ENCODE peak calls at places on chromosomes 1 and 21, in eight cellular contexts. One of them, this sample, is unnamed.

GRCh38 chr1:112267929-112268328 is 128.1 kb upstream of the CTTNBP2NL start:
- DNase-seq in breast epithelium: no peak
- DNase-seq in mesendoderm: no peak
- DNase-seq in AG09309: no peak
- DNase-seq in activated CD4-positive, alpha-beta T cell treated with anti-CD3 and anti-CD28 coated beads, Interleukin-2, amount 10 ng/mL, durations not matched to agents 7 days and 5 days: no peak
- DNase-seq in stimulated activated naive CD8-positive, alpha-beta T cell treated with anti-CD3 and anti-CD28 coated beads, Interleukin-15, Interleukin-2, amounts not matched to agents 100 U/mL and 50 U/mL, for 24 hours: no peak
- DNase-seq in heart left ventricle: peak
- DNase-seq in pancreas: peak
- DNase-seq in this sample: no peak

GRCh38 chr1:153775432-153776311 is 465 bp downstream of the SLC27A3 start:
- DNase-seq in breast epithelium: peak
- DNase-seq in mesendoderm: peak
- DNase-seq in AG09309: no peak
- DNase-seq in activated CD4-positive, alpha-beta T cell treated with anti-CD3 and anti-CD28 coated beads, Interleukin-2, amount 10 ng/mL, durations not matched to agents 7 days and 5 days: peak
- DNase-seq in stimulated activated naive CD8-positive, alpha-beta T cell treated with anti-CD3 and anti-CD28 coated beads, Interleukin-15, Interleukin-2, amounts not matched to agents 100 U/mL and 50 U/mL, for 24 hours: peak
- DNase-seq in heart left ventricle: peak
- DNase-seq in pancreas: peak
- DNase-seq in this sample: peak

GRCh38 chr21:33844104-33844889 is 71.3 kb downstream of the ATP5PO start:
- DNase-seq in breast epithelium: no peak
- DNase-seq in mesendoderm: no peak
- DNase-seq in AG09309: peak
- DNase-seq in activated CD4-positive, alpha-beta T cell treated with anti-CD3 and anti-CD28 coated beads, Interleukin-2, amount 10 ng/mL, durations not matched to agents 7 days and 5 days: no peak
- DNase-seq in stimulated activated naive CD8-positive, alpha-beta T cell treated with anti-CD3 and anti-CD28 coated beads, Interleukin-15, Interleukin-2, amounts not matched to agents 100 U/mL and 50 U/mL, for 24 hours: no peak
- DNase-seq in heart left ventricle: no peak
- DNase-seq in pancreas: peak
- DNase-seq in this sample: no peak

GRCh38 chr1:46983416-46983815 is 40.1 kb upstream of the CYP4X1 start:
- DNase-seq in breast epithelium: no peak
- DNase-seq in mesendoderm: peak
- DNase-seq in AG09309: no peak
- DNase-seq in activated CD4-positive, alpha-beta T cell treated with anti-CD3 and anti-CD28 coated beads, Interleukin-2, amount 10 ng/mL, durations not matched to agents 7 days and 5 days: no peak
- DNase-seq in stimulated activated naive CD8-positive, alpha-beta T cell treated with anti-CD3 and anti-CD28 coated beads, Interleukin-15, Interleukin-2, amounts not matched to agents 100 U/mL and 50 U/mL, for 24 hours: no peak
- DNase-seq in heart left ventricle: no peak
- DNase-seq in pancreas: no peak
- DNase-seq in this sample: no peak

GRCh38 chr1:47617381-47618221 is 179.8 kb downstream of the FOXD2 start:
- DNase-seq in breast epithelium: no peak
- DNase-seq in mesendoderm: no peak
- DNase-seq in AG09309: no peak
- DNase-seq in activated CD4-positive, alpha-beta T cell treated with anti-CD3 and anti-CD28 coated beads, Interleukin-2, amount 10 ng/mL, durations not matched to agents 7 days and 5 days: no peak
- DNase-seq in stimulated activated naive CD8-positive, alpha-beta T cell treated with anti-CD3 and anti-CD28 coated beads, Interleukin-15, Interleukin-2, amounts not matched to agents 100 U/mL and 50 U/mL, for 24 hours: no peak
- DNase-seq in heart left ventricle: no peak
- DNase-seq in pancreas: no peak
- DNase-seq in this sample: no peak

GRCh38 chr1:57093122-57093521 is 127.3 kb upstream of the C8B start:
- DNase-seq in breast epithelium: no peak
- DNase-seq in mesendoderm: no peak
- DNase-seq in AG09309: no peak
- DNase-seq in activated CD4-positive, alpha-beta T cell treated with anti-CD3 and anti-CD28 coated beads, Interleukin-2, amount 10 ng/mL, durations not matched to agents 7 days and 5 days: no peak
- DNase-seq in stimulated activated naive CD8-positive, alpha-beta T cell treated with anti-CD3 and anti-CD28 coated beads, Interleukin-15, Interleukin-2, amounts not matched to agents 100 U/mL and 50 U/mL, for 24 hours: no peak
- DNase-seq in heart left ventricle: no peak
- DNase-seq in pancreas: no peak
- DNase-seq in this sample: no peak

GRCh38 chr1:22643381-22643780 is at the start of gene C1QC:
- DNase-seq in breast epithelium: no peak
- DNase-seq in mesendoderm: no peak
- DNase-seq in AG09309: no peak
- DNase-seq in activated CD4-positive, alpha-beta T cell treated with anti-CD3 and anti-CD28 coated beads, Interleukin-2, amount 10 ng/mL, durations not matched to agents 7 days and 5 days: no peak
- DNase-seq in stimulated activated naive CD8-positive, alpha-beta T cell treated with anti-CD3 and anti-CD28 coated beads, Interleukin-15, Interleukin-2, amounts not matched to agents 100 U/mL and 50 U/mL, for 24 hours: no peak
- DNase-seq in heart left ventricle: peak
- DNase-seq in pancreas: no peak
- DNase-seq in this sample: no peak

GRCh38 chr1:77889671-77890070 is 1.2 kb downstream of the NEXN start:
- DNase-seq in breast epithelium: no peak
- DNase-seq in mesendoderm: peak
- DNase-seq in AG09309: peak
- DNase-seq in activated CD4-positive, alpha-beta T cell treated with anti-CD3 and anti-CD28 coated beads, Interleukin-2, amount 10 ng/mL, durations not matched to agents 7 days and 5 days: no peak
- DNase-seq in stimulated activated naive CD8-positive, alpha-beta T cell treated with anti-CD3 and anti-CD28 coated beads, Interleukin-15, Interleukin-2, amounts not matched to agents 100 U/mL and 50 U/mL, for 24 hours: no peak
- DNase-seq in heart left ventricle: no peak
- DNase-seq in pancreas: no peak
- DNase-seq in this sample: peak

GRCh38 chr1:159646687-159647086 is 59.1 kb downstream of the APCS start:
- DNase-seq in breast epithelium: no peak
- DNase-seq in mesendoderm: no peak
- DNase-seq in AG09309: no peak
- DNase-seq in activated CD4-positive, alpha-beta T cell treated with anti-CD3 and anti-CD28 coated beads, Interleukin-2, amount 10 ng/mL, durations not matched to agents 7 days and 5 days: no peak
- DNase-seq in stimulated activated naive CD8-positive, alpha-beta T cell treated with anti-CD3 and anti-CD28 coated beads, Interleukin-15, Interleukin-2, amounts not matched to agents 100 U/mL and 50 U/mL, for 24 hours: no peak
- DNase-seq in heart left ventricle: no peak
- DNase-seq in pancreas: no peak
- DNase-seq in this sample: no peak

GRCh38 chr1:73009311-73009710 is 727.0 kb upstream of the NEGR1 start:
- DNase-seq in breast epithelium: no peak
- DNase-seq in mesendoderm: no peak
- DNase-seq in AG09309: no peak
- DNase-seq in activated CD4-positive, alpha-beta T cell treated with anti-CD3 and anti-CD28 coated beads, Interleukin-2, amount 10 ng/mL, durations not matched to agents 7 days and 5 days: no peak
- DNase-seq in stimulated activated naive CD8-positive, alpha-beta T cell treated with anti-CD3 and anti-CD28 coated beads, Interleukin-15, Interleukin-2, amounts not matched to agents 100 U/mL and 50 U/mL, for 24 hours: no peak
- DNase-seq in heart left ventricle: no peak
- DNase-seq in pancreas: no peak
- DNase-seq in this sample: no peak

GRCh38 chr1:200432586-200432985 is 22.8 kb upstream of the ZNF281 start:
- DNase-seq in breast epithelium: no peak
- DNase-seq in mesendoderm: no peak
- DNase-seq in AG09309: no peak
- DNase-seq in activated CD4-positive, alpha-beta T cell treated with anti-CD3 and anti-CD28 coated beads, Interleukin-2, amount 10 ng/mL, durations not matched to agents 7 days and 5 days: no peak
- DNase-seq in stimulated activated naive CD8-positive, alpha-beta T cell treated with anti-CD3 and anti-CD28 coated beads, Interleukin-15, Interleukin-2, amounts not matched to agents 100 U/mL and 50 U/mL, for 24 hours: no peak
- DNase-seq in heart left ventricle: no peak
- DNase-seq in pancreas: no peak
- DNase-seq in this sample: no peak

GRCh38 chr1:169680377-169681019 is 30.9 kb downstream of the SELL start:
- DNase-seq in breast epithelium: no peak
- DNase-seq in mesendoderm: no peak
- DNase-seq in AG09309: no peak
- DNase-seq in activated CD4-positive, alpha-beta T cell treated with anti-CD3 and anti-CD28 coated beads, Interleukin-2, amount 10 ng/mL, durations not matched to agents 7 days and 5 days: no peak
- DNase-seq in stimulated activated naive CD8-positive, alpha-beta T cell treated with anti-CD3 and anti-CD28 coated beads, Interleukin-15, Interleukin-2, amounts not matched to agents 100 U/mL and 50 U/mL, for 24 hours: peak
- DNase-seq in heart left ventricle: no peak
- DNase-seq in pancreas: no peak
- DNase-seq in this sample: no peak

GRCh38 chr1:14921057-14921456 is 232.5 kb upstream of the TMEM51 start:
- DNase-seq in breast epithelium: no peak
- DNase-seq in mesendoderm: no peak
- DNase-seq in AG09309: no peak
- DNase-seq in activated CD4-positive, alpha-beta T cell treated with anti-CD3 and anti-CD28 coated beads, Interleukin-2, amount 10 ng/mL, durations not matched to agents 7 days and 5 days: no peak
- DNase-seq in stimulated activated naive CD8-positive, alpha-beta T cell treated with anti-CD3 and anti-CD28 coated beads, Interleukin-15, Interleukin-2, amounts not matched to agents 100 U/mL and 50 U/mL, for 24 hours: no peak
- DNase-seq in heart left ventricle: peak
- DNase-seq in pancreas: no peak
- DNase-seq in this sample: no peak

GRCh38 chr1:110643886-110644285 is 30.9 kb downstream of the KCNA3 start:
- DNase-seq in breast epithelium: no peak
- DNase-seq in mesendoderm: no peak
- DNase-seq in AG09309: no peak
- DNase-seq in activated CD4-positive, alpha-beta T cell treated with anti-CD3 and anti-CD28 coated beads, Interleukin-2, amount 10 ng/mL, durations not matched to agents 7 days and 5 days: no peak
- DNase-seq in stimulated activated naive CD8-positive, alpha-beta T cell treated with anti-CD3 and anti-CD28 coated beads, Interleukin-15, Interleukin-2, amounts not matched to agents 100 U/mL and 50 U/mL, for 24 hours: no peak
- DNase-seq in heart left ventricle: no peak
- DNase-seq in pancreas: no peak
- DNase-seq in this sample: no peak

GRCh38 chr1:14855278-14855677 is 256.8 kb downstream of the KAZN start:
- DNase-seq in breast epithelium: no peak
- DNase-seq in mesendoderm: no peak
- DNase-seq in AG09309: no peak
- DNase-seq in activated CD4-positive, alpha-beta T cell treated with anti-CD3 and anti-CD28 coated beads, Interleukin-2, amount 10 ng/mL, durations not matched to agents 7 days and 5 days: no peak
- DNase-seq in stimulated activated naive CD8-positive, alpha-beta T cell treated with anti-CD3 and anti-CD28 coated beads, Interleukin-15, Interleukin-2, amounts not matched to agents 100 U/mL and 50 U/mL, for 24 hours: no peak
- DNase-seq in heart left ventricle: no peak
- DNase-seq in pancreas: no peak
- DNase-seq in this sample: no peak

GRCh38 chr1:20732588-20733360 is at the start of gene SH2D5:
- DNase-seq in breast epithelium: peak
- DNase-seq in mesendoderm: peak
- DNase-seq in AG09309: peak
- DNase-seq in activated CD4-positive, alpha-beta T cell treated with anti-CD3 and anti-CD28 coated beads, Interleukin-2, amount 10 ng/mL, durations not matched to agents 7 days and 5 days: peak
- DNase-seq in stimulated activated naive CD8-positive, alpha-beta T cell treated with anti-CD3 and anti-CD28 coated beads, Interleukin-15, Interleukin-2, amounts not matched to agents 100 U/mL and 50 U/mL, for 24 hours: peak
- DNase-seq in heart left ventricle: no peak
- DNase-seq in pancreas: peak
- DNase-seq in this sample: peak

GRCh38 chr1:224113918-224114786 is at the start of gene FBXO28:
- DNase-seq in breast epithelium: peak
- DNase-seq in mesendoderm: peak
- DNase-seq in AG09309: peak
- DNase-seq in activated CD4-positive, alpha-beta T cell treated with anti-CD3 and anti-CD28 coated beads, Interleukin-2, amount 10 ng/mL, durations not matched to agents 7 days and 5 days: peak
- DNase-seq in stimulated activated naive CD8-positive, alpha-beta T cell treated with anti-CD3 and anti-CD28 coated beads, Interleukin-15, Interleukin-2, amounts not matched to agents 100 U/mL and 50 U/mL, for 24 hours: peak
- DNase-seq in heart left ventricle: peak
- DNase-seq in pancreas: peak
- DNase-seq in this sample: peak

GRCh38 chr1:17377325-17377953 is 5.4 kb downstream of the PADI6 start:
- DNase-seq in breast epithelium: no peak
- DNase-seq in mesendoderm: peak
- DNase-seq in AG09309: no peak
- DNase-seq in activated CD4-positive, alpha-beta T cell treated with anti-CD3 and anti-CD28 coated beads, Interleukin-2, amount 10 ng/mL, durations not matched to agents 7 days and 5 days: no peak
- DNase-seq in stimulated activated naive CD8-positive, alpha-beta T cell treated with anti-CD3 and anti-CD28 coated beads, Interleukin-15, Interleukin-2, amounts not matched to agents 100 U/mL and 50 U/mL, for 24 hours: no peak
- DNase-seq in heart left ventricle: no peak
- DNase-seq in pancreas: no peak
- DNase-seq in this sample: no peak

GRCh38 chr1:62194651-62195282 is at the start of gene L1TD1:
- DNase-seq in breast epithelium: no peak
- DNase-seq in mesendoderm: peak
- DNase-seq in AG09309: no peak
- DNase-seq in activated CD4-positive, alpha-beta T cell treated with anti-CD3 and anti-CD28 coated beads, Interleukin-2, amount 10 ng/mL, durations not matched to agents 7 days and 5 days: no peak
- DNase-seq in stimulated activated naive CD8-positive, alpha-beta T cell treated with anti-CD3 and anti-CD28 coated beads, Interleukin-15, Interleukin-2, amounts not matched to agents 100 U/mL and 50 U/mL, for 24 hours: peak
- DNase-seq in heart left ventricle: no peak
- DNase-seq in pancreas: no peak
- DNase-seq in this sample: no peak

GRCh38 chr1:179817789-179818188 is 59.8 kb downstream of the TOR1AIP2 start:
- DNase-seq in breast epithelium: no peak
- DNase-seq in mesendoderm: no peak
- DNase-seq in AG09309: no peak
- DNase-seq in activated CD4-positive, alpha-beta T cell treated with anti-CD3 and anti-CD28 coated beads, Interleukin-2, amount 10 ng/mL, durations not matched to agents 7 days and 5 days: no peak
- DNase-seq in stimulated activated naive CD8-positive, alpha-beta T cell treated with anti-CD3 and anti-CD28 coated beads, Interleukin-15, Interleukin-2, amounts not matched to agents 100 U/mL and 50 U/mL, for 24 hours: no peak
- DNase-seq in heart left ventricle: peak
- DNase-seq in pancreas: no peak
- DNase-seq in this sample: no peak

GRCh38 chr21:33762798-33763572 is 120.7 kb downstream of the ITSN1 start:
- DNase-seq in breast epithelium: no peak
- DNase-seq in mesendoderm: no peak
- DNase-seq in AG09309: peak
- DNase-seq in activated CD4-positive, alpha-beta T cell treated with anti-CD3 and anti-CD28 coated beads, Interleukin-2, amount 10 ng/mL, durations not matched to agents 7 days and 5 days: no peak
- DNase-seq in stimulated activated naive CD8-positive, alpha-beta T cell treated with anti-CD3 and anti-CD28 coated beads, Interleukin-15, Interleukin-2, amounts not matched to agents 100 U/mL and 50 U/mL, for 24 hours: no peak
- DNase-seq in heart left ventricle: no peak
- DNase-seq in pancreas: no peak
- DNase-seq in this sample: no peak

GRCh38 chr1:90133133-90133532 is 138.2 kb downstream of the ZNF326 start:
- DNase-seq in breast epithelium: no peak
- DNase-seq in mesendoderm: peak
- DNase-seq in AG09309: no peak
- DNase-seq in activated CD4-positive, alpha-beta T cell treated with anti-CD3 and anti-CD28 coated beads, Interleukin-2, amount 10 ng/mL, durations not matched to agents 7 days and 5 days: no peak
- DNase-seq in stimulated activated naive CD8-positive, alpha-beta T cell treated with anti-CD3 and anti-CD28 coated beads, Interleukin-15, Interleukin-2, amounts not matched to agents 100 U/mL and 50 U/mL, for 24 hours: no peak
- DNase-seq in heart left ventricle: no peak
- DNase-seq in pancreas: no peak
- DNase-seq in this sample: peak

GRCh38 chr1:43284711-43285110 is 670 bp downstream of the C1orf210 start:
- DNase-seq in breast epithelium: peak
- DNase-seq in mesendoderm: no peak
- DNase-seq in AG09309: no peak
- DNase-seq in activated CD4-positive, alpha-beta T cell treated with anti-CD3 and anti-CD28 coated beads, Interleukin-2, amount 10 ng/mL, durations not matched to agents 7 days and 5 days: no peak
- DNase-seq in stimulated activated naive CD8-positive, alpha-beta T cell treated with anti-CD3 and anti-CD28 coated beads, Interleukin-15, Interleukin-2, amounts not matched to agents 100 U/mL and 50 U/mL, for 24 hours: no peak
- DNase-seq in heart left ventricle: no peak
- DNase-seq in pancreas: no peak
- DNase-seq in this sample: no peak

GRCh38 chr1:197915797-197916686 is 1.1 kb upstream of the LHX9 start:
- DNase-seq in breast epithelium: no peak
- DNase-seq in mesendoderm: peak
- DNase-seq in AG09309: peak
- DNase-seq in activated CD4-positive, alpha-beta T cell treated with anti-CD3 and anti-CD28 coated beads, Interleukin-2, amount 10 ng/mL, durations not matched to agents 7 days and 5 days: no peak
- DNase-seq in stimulated activated naive CD8-positive, alpha-beta T cell treated with anti-CD3 and anti-CD28 coated beads, Interleukin-15, Interleukin-2, amounts not matched to agents 100 U/mL and 50 U/mL, for 24 hours: no peak
- DNase-seq in heart left ventricle: peak
- DNase-seq in pancreas: peak
- DNase-seq in this sample: peak

GRCh38 chr1:2304921-2305681 is 77.0 kb downstream of the SKI start:
- DNase-seq in breast epithelium: no peak
- DNase-seq in mesendoderm: no peak
- DNase-seq in AG09309: no peak
- DNase-seq in activated CD4-positive, alpha-beta T cell treated with anti-CD3 and anti-CD28 coated beads, Interleukin-2, amount 10 ng/mL, durations not matched to agents 7 days and 5 days: no peak
- DNase-seq in stimulated activated naive CD8-positive, alpha-beta T cell treated with anti-CD3 and anti-CD28 coated beads, Interleukin-15, Interleukin-2, amounts not matched to agents 100 U/mL and 50 U/mL, for 24 hours: no peak
- DNase-seq in heart left ventricle: no peak
- DNase-seq in pancreas: no peak
- DNase-seq in this sample: no peak

GRCh38 chr1:20962576-20963258 is 175.6 kb upstream of the HP1BP3 start:
- DNase-seq in breast epithelium: no peak
- DNase-seq in mesendoderm: no peak
- DNase-seq in AG09309: peak
- DNase-seq in activated CD4-positive, alpha-beta T cell treated with anti-CD3 and anti-CD28 coated beads, Interleukin-2, amount 10 ng/mL, durations not matched to agents 7 days and 5 days: no peak
- DNase-seq in stimulated activated naive CD8-positive, alpha-beta T cell treated with anti-CD3 and anti-CD28 coated beads, Interleukin-15, Interleukin-2, amounts not matched to agents 100 U/mL and 50 U/mL, for 24 hours: no peak
- DNase-seq in heart left ventricle: no peak
- DNase-seq in pancreas: no peak
- DNase-seq in this sample: no peak

GRCh38 chr1:56303805-56304204 is 275.6 kb downstream of the PLPP3 start:
- DNase-seq in breast epithelium: no peak
- DNase-seq in mesendoderm: no peak
- DNase-seq in AG09309: no peak
- DNase-seq in activated CD4-positive, alpha-beta T cell treated with anti-CD3 and anti-CD28 coated beads, Interleukin-2, amount 10 ng/mL, durations not matched to agents 7 days and 5 days: no peak
- DNase-seq in stimulated activated naive CD8-positive, alpha-beta T cell treated with anti-CD3 and anti-CD28 coated beads, Interleukin-15, Interleukin-2, amounts not matched to agents 100 U/mL and 50 U/mL, for 24 hours: no peak
- DNase-seq in heart left ventricle: no peak
- DNase-seq in pancreas: no peak
- DNase-seq in this sample: no peak